ENCODE peak calls at places on chromosomes 5 and 9, in four cellular contexts. L is HCT116, U is GM12878, I is GM23248. X is an unnamed sample. For H4K20me1, the result is how much of the 10 kb centered on the place peaks cover.

GRCh38 chr5:57989378-57989777 is 470.5 kb downstream of the PLK2 start:
- DNase-seq in L (no peak), U (no peak), I (peak), X (peak)

GRCh38 chr9:95147452-95147851 is 170.1 kb downstream of the FANCC start:
- DNase-seq in L (no peak), U (no peak), I (peak), X (no peak)

GRCh38 chr5:10090074-10090473 is 159.6 kb downstream of the ATPSCKMT start:
- DNase-seq in L (no peak), U (no peak), I (no peak), X (no peak)

GRCh38 chr5:160727296-160727997 is 124.6 kb downstream of the ATP10B start:
- DNase-seq in L (no peak), U (no peak), I (no peak), X (no peak)

GRCh38 chr5:137888875-137889759 is at the start of gene PKD2L2:
- DNase-seq in L (no peak), U (peak), I (peak), X (peak)

GRCh38 chr5:102411-103043 is 10.6 kb downstream of the PLEKHG4B start:
- DNase-seq in L (no peak), U (no peak), I (peak), X (no peak)

GRCh38 chr5:37248387-37248969 is 698 bp downstream of the CPLANE1 start:
- DNase-seq in L (no peak), U (peak), I (peak), X (no peak)

GRCh38 chr9:69785757-69786156 is 25.9 kb upstream of the PTAR1 start:
- DNase-seq in L (no peak), U (no peak), I (peak), X (peak)

GRCh38 chr5:38559427-38559826 is 3.0 kb upstream of the LIFR start:
- DNase-seq in L (no peak), U (no peak), I (no peak), X (no peak)

GRCh38 chr9:129037767-129038098 is 1.3 kb downstream of the MIGA2 start:
- DNase-seq in L (no peak), U (no peak), I (peak), X (no peak)

GRCh38 chr9:129036241-129036922 is at the start of gene MIGA2:
- DNase-seq in L (peak), U (peak), I (peak), X (peak)

GRCh38 chr9:129040113-129040643 is 3.8 kb downstream of the MIGA2 start:
- DNase-seq in L (no peak), U (no peak), I (no peak), X (no peak)

GRCh38 chr9:129036923-129037766 is 719 bp downstream of the MIGA2 start:
- DNase-seq in L (no peak), U (no peak), I (peak), X (no peak)

GRCh38 chr9:129038109-129038852 is 1.9 kb downstream of the MIGA2 start:
- DNase-seq in L (no peak), U (no peak), I (no peak), X (no peak)
- H4K20me1 ChIP-seq in L (under half), U (under half), I (under half), X (under half)

GRCh38 chr5:16531063-16531667 is 65.6 kb upstream of the ZNF622 start:
- DNase-seq in L (no peak), U (no peak), I (no peak), X (no peak)

GRCh38 chr5:16538001-16538400 is 72.4 kb upstream of the ZNF622 start:
- DNase-seq in L (no peak), U (no peak), I (no peak), X (no peak)

GRCh38 chr5:16536818-16537217 is 71.2 kb upstream of the ZNF622 start:
- DNase-seq in L (no peak), U (no peak), I (no peak), X (no peak)

GRCh38 chr5:16536246-16536645 is 70.6 kb upstream of the ZNF622 start:
- DNase-seq in L (no peak), U (no peak), I (peak), X (peak)

DNA sequence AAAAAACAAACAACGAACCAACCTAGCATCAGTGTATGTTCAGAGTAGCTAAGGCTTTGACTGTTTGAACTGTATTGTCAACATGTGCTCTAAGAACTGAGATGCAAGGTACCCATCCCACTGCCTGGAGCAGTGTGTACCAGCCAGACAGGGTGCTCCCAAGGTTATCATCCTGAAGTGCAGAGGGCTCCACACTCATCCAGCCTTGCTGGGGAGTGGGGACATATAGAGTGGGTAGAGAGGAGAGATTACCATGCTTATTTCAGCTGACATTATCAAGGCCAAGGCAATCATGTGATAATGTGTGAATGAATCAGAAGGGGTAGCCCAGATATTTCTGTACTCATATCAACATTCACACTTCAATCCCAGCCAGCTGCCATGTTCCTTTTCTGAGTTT is 68.7 kb upstream of the ZNF622 start:
- DNase-seq in L (no peak), U (no peak), I (no peak), X (no peak)
- H3K9ac ChIP-seq in L (no peak), U (no peak), I (no peak), X (no peak)

GRCh38 chr9:111917201-111917600 is 20.6 kb downstream of the UGCG start:
- DNase-seq in L (no peak), U (no peak), I (no peak), X (no peak)

GRCh38 chr9:111917980-111918379 is 21.4 kb downstream of the UGCG start:
- DNase-seq in L (no peak), U (no peak), I (no peak), X (no peak)

GRCh38 chr9:111914749-111915424 is 18.3 kb downstream of the UGCG start:
- DNase-seq in L (no peak), U (no peak), I (peak), X (no peak)

GRCh38 chr9:111915425-111915758 is 18.8 kb downstream of the UGCG start:
- DNase-seq in L (no peak), U (no peak), I (no peak), X (no peak)

GRCh38 chr9:111916234-111916645 is 19.6 kb downstream of the UGCG start:
- DNase-seq in L (no peak), U (no peak), I (no peak), X (no peak)
- H4K20me1 ChIP-seq in L (under half), U (under half), I (under half), X (half or more)

GRCh38 chr5:61309115-61309514 is 22.9 kb upstream of the ZSWIM6 start:
- DNase-seq in L (no peak), U (no peak), I (no peak), X (no peak)
- H3K9ac ChIP-seq in L (no peak), U (no peak), I (no peak), X (peak)

DNA sequence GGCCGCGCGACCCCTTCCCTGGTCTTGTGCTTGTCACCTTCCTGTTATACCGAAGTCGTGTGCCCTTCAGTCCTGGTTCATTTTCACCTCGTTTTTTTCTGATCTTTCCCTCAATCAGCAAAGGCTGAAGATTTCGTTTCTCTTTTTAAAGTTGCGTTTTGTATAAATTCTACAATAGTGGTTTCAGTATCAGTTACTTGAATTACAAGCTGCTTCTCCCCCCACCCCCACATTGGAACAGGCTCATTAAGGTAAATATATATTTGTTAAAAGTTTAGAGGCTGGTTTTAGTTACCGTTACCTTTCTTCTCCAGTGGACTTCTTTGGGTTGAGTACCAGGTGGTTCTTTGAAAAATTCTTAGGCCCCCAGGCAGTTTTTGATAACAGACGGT is 890 bp downstream of the SUB1 start:
- DNase-seq in L (no peak), U (peak), I (no peak), X (no peak)
- H4K20me1 ChIP-seq in L (under half), U (under half), I (under half), X (under half)

DNA sequence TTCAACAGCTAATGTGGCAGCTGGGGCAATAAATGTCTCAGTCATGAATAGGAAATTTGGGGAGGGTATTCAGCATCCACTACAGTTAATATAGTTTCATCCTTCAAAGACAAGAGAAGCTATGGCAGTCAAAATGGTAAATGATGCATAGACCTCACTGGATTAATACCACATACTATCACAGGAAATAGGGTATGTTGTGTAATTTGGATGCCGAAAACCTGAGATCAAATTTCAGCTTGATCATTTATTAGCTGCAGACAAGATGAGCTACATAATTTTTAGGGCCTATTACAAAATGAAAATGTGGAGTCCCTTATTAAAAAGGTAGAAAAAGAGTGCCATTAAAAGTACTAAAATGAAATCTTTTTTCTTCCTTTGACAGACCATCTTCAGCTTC is 112.6 kb upstream of the MTAP start:
- DNase-seq in L (no peak), U (no peak), I (peak), X (peak)
- H3K9ac ChIP-seq in L (peak), U (no peak), I (peak), X (peak)

GRCh38 chr5:40683351-40683750 is 3.6 kb downstream of the PTGER4 start:
- DNase-seq in L (no peak), U (no peak), I (no peak), X (no peak)
- H4K20me1 ChIP-seq in L (under half), U (under half), I (under half), X (under half)

X was measured in astrocyte.